ENCODE peak calls at places on chromosomes 12 and 14, in four cellular contexts. H, K, F and L are unnamed samples.

GRCh38 chr12:67572492-67572891 is 76.1 kb upstream of the DYRK2 start:
- DNase-seq in H (no peak), K (no peak), F (no peak), L (no peak)

GRCh38 chr14:96268426-96269358 is 12.7 kb downstream of the BDKRB1 start:
- DNase-seq in H (no peak), K (no peak), F (no peak), L (no peak)

GRCh38 chr14:35341454-35342159 is 49.4 kb downstream of the PSMA6 start:
- DNase-seq in H (peak), K (no peak), F (no peak), L (no peak)

GRCh38 chr14:94640721-94641631 is 28.8 kb downstream of the SERPINA3 start:
- DNase-seq in H (no peak), K (no peak), F (no peak), L (no peak)

GRCh38 chr14:69316449-69317391 is 56.8 kb downstream of the GALNT16 start:
- DNase-seq in H (no peak), K (no peak), F (no peak), L (no peak)

GRCh38 chr12:132618683-132619043 is at the start of gene P2RX2:
- DNase-seq in H (no peak), K (no peak), F (no peak), L (no peak)

GRCh38 chr12:127130506-127131100 is 1136.4 kb upstream of the TMEM132C start:
- DNase-seq in H (no peak), K (no peak), F (no peak), L (no peak)

GRCh38 chr12:112349440-112349839 is 32.8 kb downstream of the HECTD4 start:
- DNase-seq in H (no peak), K (no peak), F (no peak), L (no peak)

GRCh38 chr12:4911316-4911994 is 1.8 kb downstream of the KCNA1 start:
- DNase-seq in H (no peak), K (no peak), F (no peak), L (no peak)

GRCh38 chr14:79825046-79825521 is 386.2 kb downstream of the DIO2 start:
- DNase-seq in H (no peak), K (no peak), F (no peak), L (no peak)

GRCh38 chr12:48779869-48780268 is 9.0 kb downstream of the ADCY6 start:
- DNase-seq in H (peak), K (no peak), F (peak), L (no peak)

GRCh38 chr12:123721245-123721644 is 9.1 kb downstream of the ATP6V0A2 start:
- DNase-seq in H (no peak), K (no peak), F (no peak), L (no peak)

GRCh38 chr12:111773801-111774551 is 7.2 kb downstream of the ALDH2 start:
- DNase-seq in H (no peak), K (no peak), F (no peak), L (no peak)

GRCh38 chr12:12315838-12316237 is 34.2 kb downstream of the MANSC1 start:
- DNase-seq in H (no peak), K (no peak), F (no peak), L (no peak)

GRCh38 chr14:88669346-88669745 is 106.5 kb downstream of the ZC3H14 start:
- DNase-seq in H (no peak), K (no peak), F (no peak), L (no peak)

GRCh38 chr14:88668448-88669116 is 105.7 kb downstream of the ZC3H14 start:
- DNase-seq in H (no peak), K (no peak), F (no peak), L (peak)

DNA sequence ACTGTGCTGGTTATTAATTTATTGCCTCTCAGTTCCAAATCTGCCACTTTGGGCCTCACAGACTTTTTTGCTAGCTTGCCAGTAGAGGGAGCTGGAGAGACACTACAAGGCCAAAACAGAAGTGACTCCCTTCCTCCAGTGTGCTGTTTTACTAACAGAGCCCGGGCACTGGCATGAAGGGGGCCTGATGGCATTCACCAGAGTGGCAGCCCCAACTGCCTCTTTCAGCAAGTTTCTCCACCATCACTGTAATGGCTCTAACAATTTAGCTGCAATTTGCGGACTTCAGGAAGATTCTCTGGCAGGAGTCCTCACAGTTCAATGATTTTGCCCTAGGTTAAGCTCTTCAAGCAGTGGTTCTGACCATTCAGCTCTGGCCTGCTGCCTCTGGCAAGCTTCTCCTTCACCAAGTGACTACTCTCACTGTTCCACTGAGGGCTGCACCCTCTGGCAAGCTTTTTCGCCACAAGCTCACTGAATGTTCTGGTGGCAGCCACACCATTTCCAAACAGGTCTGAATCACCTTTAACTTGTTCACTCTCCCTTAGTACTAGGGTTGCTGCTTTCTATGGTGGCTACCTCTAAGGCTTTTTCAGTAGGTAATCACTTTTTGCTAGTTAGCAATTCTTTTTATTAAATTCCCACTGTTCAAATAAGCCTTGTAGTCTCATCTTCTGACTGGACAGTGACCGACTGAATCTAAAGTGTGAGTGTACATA is 104.9 kb downstream of the ZC3H14 start:
- DNase-seq in H (peak), K (peak), F (peak), L (peak)
- TF ChIP-seq SPI1 in H (no peak), K (peak), F (no peak), L (peak)

GRCh38 chr12:115421796-115422709 is 738.1 kb upstream of the TBX3 start:
- DNase-seq in H (no peak), K (no peak), F (no peak), L (no peak)

GRCh38 chr12:115421350-115421749 is 737.4 kb upstream of the TBX3 start:
- DNase-seq in H (no peak), K (no peak), F (no peak), L (no peak)

GRCh38 chr12:115422845-115423545 is 739.0 kb upstream of the TBX3 start:
- DNase-seq in H (no peak), K (no peak), F (no peak), L (no peak)

GRCh38 chr12:115423546-115423987 is 739.6 kb upstream of the TBX3 start:
- DNase-seq in H (no peak), K (no peak), F (no peak), L (no peak)

DNA sequence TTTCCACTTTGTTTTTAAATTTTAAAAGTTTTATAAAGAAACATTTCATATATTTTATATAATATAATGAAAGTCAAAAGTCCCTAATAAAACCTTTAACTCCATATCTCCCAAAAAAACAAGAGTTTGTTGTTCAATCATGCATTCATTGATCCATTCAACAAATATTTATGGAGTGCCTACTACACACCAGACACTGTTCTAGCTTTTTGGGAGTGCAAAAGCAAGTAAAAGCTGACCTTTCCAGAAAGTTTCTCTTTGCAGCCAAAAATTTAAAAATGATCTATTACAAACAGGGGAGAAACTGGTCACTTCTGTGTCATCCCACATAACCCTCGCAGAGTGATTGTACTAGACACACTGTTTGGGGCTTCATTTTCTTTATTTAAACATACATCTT is 740.0 kb upstream of the TBX3 start:
- DNase-seq in H (no peak), K (no peak), F (no peak), L (no peak)
- TF ChIP-seq SPI1 in H (no peak), K (no peak), F (no peak), L (no peak)

GRCh38 chr12:119459481-119459880 is 125.0 kb downstream of the CCDC60 start:
- DNase-seq in H (no peak), K (no peak), F (no peak), L (no peak)

GRCh38 chr12:119461815-119462214 is 127.3 kb downstream of the CCDC60 start:
- DNase-seq in H (no peak), K (no peak), F (no peak), L (no peak)

GRCh38 chr12:119460876-119461275 is 126.3 kb downstream of the CCDC60 start:
- DNase-seq in H (no peak), K (no peak), F (no peak), L (no peak)

GRCh38 chr12:119456824-119457223 is 122.3 kb downstream of the CCDC60 start:
- DNase-seq in H (no peak), K (no peak), F (no peak), L (no peak)

GRCh38 chr12:119457251-119457650 is 122.7 kb downstream of the CCDC60 start:
- DNase-seq in H (no peak), K (no peak), F (no peak), L (no peak)
- TF ChIP-seq SPI1 in H (no peak), K (no peak), F (no peak), L (no peak)

DNA sequence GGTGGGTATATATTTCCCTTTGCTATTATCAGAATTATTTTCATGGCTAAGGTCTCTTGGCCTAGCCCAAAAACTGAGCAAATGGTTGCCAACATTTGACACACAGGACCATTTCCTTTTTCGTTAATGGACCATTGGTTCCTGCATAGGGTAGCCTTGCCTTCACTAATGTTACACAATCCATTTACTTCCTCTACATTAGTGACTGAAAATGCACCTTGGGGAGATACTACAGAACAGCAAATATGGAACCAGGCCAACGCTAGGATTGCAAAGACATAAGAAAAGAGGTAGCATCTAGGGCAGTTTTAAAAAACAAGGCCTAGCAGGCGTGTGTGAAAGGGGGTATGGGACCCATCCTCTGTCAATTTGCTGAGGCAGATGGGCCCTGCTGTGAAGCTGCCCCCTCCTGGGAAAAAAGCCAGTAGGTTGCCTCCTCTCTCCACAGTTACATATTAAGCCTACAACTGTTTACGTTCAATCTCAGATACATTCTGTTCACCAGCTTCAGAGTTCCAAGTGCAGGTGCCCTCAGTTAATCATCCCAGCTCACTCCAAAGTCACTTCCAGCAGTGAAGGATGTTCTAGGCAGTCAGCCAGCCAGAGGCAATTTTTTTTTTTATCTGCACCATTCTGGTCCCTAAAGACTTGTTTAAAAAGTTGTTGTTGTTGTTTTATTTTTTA is 15.0 kb downstream of the AQP6 start:
- DNase-seq in H (no peak), K (no peak), F (no peak), L (no peak)
- TF ChIP-seq SPI1 in H (no peak), K (no peak), F (peak), L (no peak)

GRCh38 chr14:89618309-89618708 is 201.3 kb upstream of the FOXN3 start:
- DNase-seq in H (no peak), K (no peak), F (no peak), L (no peak)

GRCh38 chr14:89615421-89615820 is 198.4 kb upstream of the FOXN3 start:
- DNase-seq in H (no peak), K (no peak), F (no peak), L (no peak)

GRCh38 chr14:89617142-89617460 is 200.1 kb upstream of the FOXN3 start:
- DNase-seq in H (no peak), K (no peak), F (no peak), L (no peak)

GRCh38 chr14:89617471-89618291 is 200.6 kb upstream of the FOXN3 start:
- DNase-seq in H (no peak), K (no peak), F (no peak), L (no peak)

DNA sequence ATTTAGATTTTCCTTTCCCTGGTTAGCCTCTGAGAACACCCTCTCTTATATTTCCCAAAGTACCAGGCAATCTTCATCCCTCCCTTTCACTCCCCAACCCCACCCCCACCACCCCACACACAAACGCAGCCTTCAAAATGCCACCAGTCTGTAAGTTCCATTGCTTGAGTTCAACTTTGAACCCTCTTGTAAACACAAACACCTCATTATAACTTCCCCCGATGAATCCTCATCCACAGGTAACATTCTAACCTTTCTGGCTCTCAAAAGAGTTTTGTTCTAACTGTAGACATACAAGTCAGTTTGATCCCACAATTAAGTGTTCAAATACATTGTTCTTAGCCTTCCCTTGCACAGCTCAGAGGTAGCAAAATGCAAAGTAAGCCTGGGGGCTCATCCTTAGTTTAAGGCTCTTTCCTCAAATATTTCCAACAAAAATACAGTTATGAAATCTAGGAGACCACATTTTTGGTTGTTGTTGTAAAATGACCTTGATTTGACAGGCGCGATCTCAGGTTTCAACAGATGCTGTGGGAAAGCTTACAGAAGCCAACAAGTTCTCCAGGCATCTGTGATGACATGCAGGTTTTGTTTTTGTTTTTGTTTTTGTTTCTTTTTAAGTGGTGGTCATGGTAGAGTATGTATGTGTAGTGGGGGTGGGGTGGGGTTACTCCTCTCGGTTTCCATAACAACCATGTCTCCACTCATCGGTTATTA is 199.6 kb upstream of the FOXN3 start:
- DNase-seq in H (no peak), K (peak), F (no peak), L (no peak)
- TF ChIP-seq SPI1 in H (no peak), K (no peak), F (no peak), L (no peak)

GRCh38 chr14:92985521-92985920 is 62.6 kb downstream of the CHGA start:
- DNase-seq in H (no peak), K (no peak), F (no peak), L (no peak)

GRCh38 chr14:92987713-92988510 is 65.0 kb downstream of the CHGA start:
- DNase-seq in H (no peak), K (no peak), F (no peak), L (no peak)

GRCh38 chr14:92984896-92985295 is 61.9 kb downstream of the CHGA start:
- DNase-seq in H (no peak), K (no peak), F (no peak), L (no peak)

GRCh38 chr14:92987148-92987570 is 64.2 kb downstream of the CHGA start:
- DNase-seq in H (no peak), K (no peak), F (no peak), L (no peak)

GRCh38 chr14:92986254-92987147 is 63.6 kb downstream of the CHGA start:
- DNase-seq in H (no peak), K (no peak), F (no peak), L (no peak)
- TF ChIP-seq SPI1 in H (no peak), K (no peak), F (no peak), L (no peak)

DNA sequence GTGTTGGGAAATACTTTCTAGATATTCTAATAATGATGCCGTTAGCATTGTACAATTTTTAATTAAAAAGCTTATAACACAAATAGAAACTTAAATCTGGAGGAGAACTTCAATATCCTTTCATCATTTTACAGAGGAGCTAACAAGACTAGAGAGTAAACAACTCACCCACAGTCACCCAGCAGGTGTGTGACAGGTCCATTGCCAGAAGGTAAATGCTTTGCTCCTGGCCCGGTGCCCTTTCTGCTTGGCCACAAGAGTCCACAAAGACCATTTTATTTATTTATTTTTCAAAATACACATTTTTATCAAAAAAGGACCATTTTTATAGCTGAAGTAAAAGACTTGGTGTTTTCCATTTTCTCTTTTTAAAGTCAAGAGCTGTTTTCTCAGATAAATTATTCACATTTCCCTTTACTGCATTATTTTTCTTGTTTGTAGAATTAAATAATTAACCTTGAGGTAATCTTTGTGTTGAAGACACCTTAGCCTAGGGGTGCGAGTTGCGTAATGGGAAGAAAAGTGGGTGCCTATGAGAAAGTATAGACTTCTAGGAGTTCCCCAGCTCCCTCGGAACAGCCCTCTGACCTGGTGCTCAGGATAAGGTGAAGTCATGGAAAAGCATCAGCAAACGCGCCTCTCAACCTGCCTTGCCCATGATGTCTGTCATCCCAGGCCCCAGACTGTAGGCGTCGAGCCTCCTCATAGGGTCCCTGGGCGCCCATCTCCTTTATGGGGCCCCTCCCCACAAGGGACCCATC is 26.3 kb upstream of the AMIGO2 start:
- DNase-seq in H (no peak), K (no peak), F (no peak), L (no peak)
- TF ChIP-seq SPI1 in H (no peak), K (no peak), F (no peak), L (no peak)